ENCODE peak calls at places on chromosomes 1 and 21, in nine cellular contexts. D is pons, V is ACHN, U is kidney tubule cell, A is HTR-8/SVneo, T is NCI-H446, W is neural progenitor cell, Z is amniotic stem cell, C is lower leg skin. I is an unnamed sample.

GRCh38 chr1:27864264-27864895 is 8.0 kb upstream of the THEMIS2 start:
- DNase-seq in D (peak), V (no peak), U (no peak), A (no peak), T (no peak), W (no peak), Z (no peak), C (no peak), I (no peak)

GRCh38 chr1:62744594-62745577 is 39.0 kb upstream of the ATG4C start:
- DNase-seq in D (no peak), V (no peak), U (no peak), A (no peak), T (no peak), W (no peak), Z (no peak), C (no peak), I (no peak)

GRCh38 chr21:35652872-35653271 is 407.5 kb downstream of the SETD4 start:
- DNase-seq in D (no peak), V (no peak), U (no peak), A (no peak), T (no peak), W (no peak), Z (no peak), C (no peak), I (no peak)

GRCh38 chr1:33010946-33011731 is 25.5 kb downstream of the AK2 start:
- DNase-seq in D (peak), V (no peak), U (no peak), A (no peak), T (no peak), W (no peak), Z (no peak), C (no peak), I (no peak)

GRCh38 chr1:106680922-106681321 is 375.6 kb upstream of the PRMT6 start:
- DNase-seq in D (no peak), V (no peak), U (no peak), A (no peak), T (no peak), W (no peak), Z (no peak), C (no peak), I (no peak)

GRCh38 chr1:77015748-77016341 is 148.6 kb downstream of the ST6GALNAC5 start:
- DNase-seq in D (no peak), V (no peak), U (no peak), A (no peak), T (no peak), W (peak), Z (no peak), C (no peak), I (no peak)

GRCh38 chr1:148362930-148363810 is 119.9 kb downstream of the PPIAL4G start:
- DNase-seq in D (no peak), V (no peak), U (no peak), A (no peak), T (no peak), W (no peak), Z (no peak), C (no peak), I (no peak)

GRCh38 chr1:20255666-20256065 is 35.0 kb upstream of the VWA5B1 start:
- DNase-seq in D (peak), V (no peak), U (peak), A (peak), T (no peak), W (no peak), Z (no peak), C (no peak), I (no peak)

GRCh38 chr1:106022312-106022902 is 1034.1 kb upstream of the PRMT6 start:
- DNase-seq in D (peak), V (peak), U (peak), A (peak), T (no peak), W (no peak), Z (no peak), C (no peak), I (no peak)

GRCh38 chr1:213201380-213202155 is 150.5 kb downstream of the RPS6KC1 start:
- DNase-seq in D (no peak), V (no peak), U (no peak), A (no peak), T (no peak), W (no peak), Z (no peak), C (no peak), I (no peak)

GRCh38 chr1:162276493-162276892 is 100.2 kb downstream of the SPATA46 start:
- DNase-seq in D (peak), V (peak), U (peak), A (peak), T (peak), W (no peak), Z (no peak), C (no peak), I (no peak)

GRCh38 chr21:28871388-28872015 is 121.2 kb downstream of the LTN1 start:
- DNase-seq in D (no peak), V (peak), U (peak), A (no peak), T (no peak), W (no peak), Z (no peak), C (no peak), I (no peak)

GRCh38 chr1:158013840-158014520 is 20.5 kb downstream of the KIRREL1 start:
- DNase-seq in D (no peak), V (no peak), U (no peak), A (no peak), T (no peak), W (peak), Z (no peak), C (no peak), I (no peak)

GRCh38 chr1:152348447-152348846 is 11.4 kb downstream of the FLG2 start:
- DNase-seq in D (no peak), V (peak), U (peak), A (no peak), T (no peak), W (no peak), Z (no peak), C (no peak), I (no peak)

GRCh38 chr1:212712451-212713303 is 13.0 kb upstream of the BATF3 start:
- DNase-seq in D (no peak), V (no peak), U (peak), A (no peak), T (no peak), W (peak), Z (peak), C (no peak), I (no peak)

GRCh38 chr1:168223681-168224515 is 1.9 kb upstream of the SFT2D2 start:
- DNase-seq in D (no peak), V (no peak), U (peak), A (no peak), T (no peak), W (no peak), Z (no peak), C (no peak), I (no peak)

GRCh38 chr1:62407398-62408009 is 29.3 kb upstream of the USP1 start:
- DNase-seq in D (peak), V (peak), U (peak), A (peak), T (peak), W (peak), Z (peak), C (no peak), I (no peak)

GRCh38 chr1:234531181-234532132 is 52.5 kb upstream of the TARBP1 start:
- DNase-seq in D (peak), V (no peak), U (peak), A (no peak), T (peak), W (peak), Z (no peak), C (peak), I (no peak)

GRCh38 chr1:156663178-156663577 is 14.0 kb downstream of the NES start:
- DNase-seq in D (no peak), V (no peak), U (no peak), A (no peak), T (no peak), W (peak), Z (no peak), C (no peak), I (no peak)

GRCh38 chr1:92599184-92599583 is 112.5 kb upstream of the GFI1 start:
- DNase-seq in D (peak), V (peak), U (peak), A (peak), T (no peak), W (peak), Z (no peak), C (no peak), I (no peak)

GRCh38 chr1:59718064-59718988 is 96.4 kb upstream of the HOOK1 start:
- DNase-seq in D (no peak), V (peak), U (no peak), A (no peak), T (no peak), W (peak), Z (no peak), C (no peak), I (no peak)

GRCh38 chr1:29782846-29783500 is 546.7 kb downstream of the PTPRU start:
- DNase-seq in D (no peak), V (no peak), U (no peak), A (no peak), T (no peak), W (no peak), Z (no peak), C (peak), I (no peak)

GRCh38 chr21:45537111-45537745 is 5.0 kb downstream of the SLC19A1 start:
- DNase-seq in D (no peak), V (no peak), U (no peak), A (no peak), T (no peak), W (no peak), Z (no peak), C (peak), I (no peak)

GRCh38 chr1:239186487-239186886 is 199.9 kb upstream of the CHRM3 start:
- DNase-seq in D (no peak), V (no peak), U (no peak), A (no peak), T (no peak), W (no peak), Z (no peak), C (no peak), I (no peak)

GRCh38 chr1:60126733-60127132 is 53.2 kb upstream of the C1orf87 start:
- DNase-seq in D (no peak), V (no peak), U (no peak), A (no peak), T (no peak), W (peak), Z (no peak), C (no peak), I (no peak)

GRCh38 chr21:44890338-44890931 is 16.9 kb upstream of the PTTG1IP start:
- DNase-seq in D (no peak), V (no peak), U (no peak), A (no peak), T (no peak), W (no peak), Z (no peak), C (no peak), I (no peak)

GRCh38 chr1:176174108-176174507 is 33.0 kb downstream of the COP1 start:
- DNase-seq in D (no peak), V (no peak), U (no peak), A (no peak), T (no peak), W (no peak), Z (no peak), C (no peak), I (no peak)

GRCh38 chr1:182890927-182891610 is 51.9 kb downstream of the DHX9 start:
- DNase-seq in D (no peak), V (no peak), U (no peak), A (no peak), T (no peak), W (no peak), Z (no peak), C (no peak), I (no peak)

GRCh38 chr1:36128126-36128904 is 3.3 kb upstream of the COL8A2 start:
- DNase-seq in D (no peak), V (no peak), U (peak), A (no peak), T (no peak), W (no peak), Z (no peak), C (no peak), I (no peak)

GRCh38 chr1:154881820-154882535 is 11.9 kb upstream of the KCNN3 start:
- DNase-seq in D (no peak), V (peak), U (peak), A (no peak), T (no peak), W (no peak), Z (no peak), C (peak), I (no peak)

GRCh38 chr1:52055854-52056109 is 313 bp upstream of the BTF3L4 start:
- DNase-seq in D (no peak), V (no peak), U (no peak), A (no peak), T (no peak), W (no peak), Z (no peak), C (no peak), I (no peak)

GRCh38 chr1:215777370-215777925 is 210.3 kb downstream of the KCTD3 start:
- DNase-seq in D (no peak), V (no peak), U (no peak), A (no peak), T (no peak), W (no peak), Z (no peak), C (no peak), I (no peak)

GRCh38 chr1:235105051-235106043 is 23.3 kb downstream of the TOMM20 start:
- DNase-seq in D (no peak), V (no peak), U (peak), A (no peak), T (no peak), W (no peak), Z (no peak), C (no peak), I (no peak)

GRCh38 chr1:205834751-205835150 is 15.2 kb downstream of the PM20D1 start:
- DNase-seq in D (no peak), V (no peak), U (no peak), A (no peak), T (no peak), W (no peak), Z (no peak), C (no peak), I (no peak)